ENCODE peak calls at places on chromosomes 11 and 22, in seven cellular contexts. One of them, this sample, is unnamed.

GRCh38 chr22:28328751-28329150 is 350.9 kb downstream of the TTC28 start:
- DNase-seq in GDM1: no peak
- DNase-seq in neural crest cell: no peak
- DNase-seq in EL: no peak
- DNase-seq in stimulated activated CD8-positive, alpha-beta memory T cell treated with anti-CD3 and anti-CD28 coated beads, Interleukin-4, amount 100 ng/mL, for 1 hour: no peak
- DNase-seq in fibroblast of the aortic adventitia: no peak
- DNase-seq in posterior cingulate gyrus: no peak
- DNase-seq in this sample: no peak

GRCh38 chr22:27677895-27678458 is 123.6 kb downstream of the MN1 start:
- DNase-seq in posterior cingulate gyrus: peak
- DNase-seq in fibroblast of the aortic adventitia: no peak
- DNase-seq in stimulated activated CD8-positive, alpha-beta memory T cell treated with anti-CD3 and anti-CD28 coated beads, Interleukin-4, amount 100 ng/mL, for 1 hour: no peak
- DNase-seq in EL: no peak
- DNase-seq in neural crest cell: no peak
- DNase-seq in GDM1: no peak
- DNase-seq in this sample: no peak

GRCh38 chr22:43849731-43850130 is 12.6 kb downstream of the SULT4A1 start:
- DNase-seq in GDM1: no peak
- DNase-seq in posterior cingulate gyrus: peak
- DNase-seq in fibroblast of the aortic adventitia: no peak
- DNase-seq in EL: no peak
- DNase-seq in stimulated activated CD8-positive, alpha-beta memory T cell treated with anti-CD3 and anti-CD28 coated beads, Interleukin-4, amount 100 ng/mL, for 1 hour: no peak
- DNase-seq in neural crest cell: no peak
- DNase-seq in this sample: no peak

GRCh38 chr11:44403587-44404322 is 93.8 kb upstream of the ALX4 start:
- DNase-seq in EL: no peak
- DNase-seq in posterior cingulate gyrus: no peak
- DNase-seq in stimulated activated CD8-positive, alpha-beta memory T cell treated with anti-CD3 and anti-CD28 coated beads, Interleukin-4, amount 100 ng/mL, for 1 hour: no peak
- DNase-seq in neural crest cell: no peak
- DNase-seq in fibroblast of the aortic adventitia: no peak
- DNase-seq in GDM1: no peak
- DNase-seq in this sample: no peak

GRCh38 chr22:30392661-30393321 is 4.0 kb upstream of the SEC14L2 start:
- DNase-seq in neural crest cell: no peak
- DNase-seq in EL: no peak
- DNase-seq in stimulated activated CD8-positive, alpha-beta memory T cell treated with anti-CD3 and anti-CD28 coated beads, Interleukin-4, amount 100 ng/mL, for 1 hour: no peak
- DNase-seq in GDM1: no peak
- DNase-seq in posterior cingulate gyrus: no peak
- DNase-seq in fibroblast of the aortic adventitia: no peak
- DNase-seq in this sample: no peak

GRCh38 chr11:119664063-119664572 is 64.9 kb downstream of the NECTIN1 start:
- DNase-seq in posterior cingulate gyrus: no peak
- DNase-seq in GDM1: no peak
- DNase-seq in EL: no peak
- DNase-seq in stimulated activated CD8-positive, alpha-beta memory T cell treated with anti-CD3 and anti-CD28 coated beads, Interleukin-4, amount 100 ng/mL, for 1 hour: no peak
- DNase-seq in fibroblast of the aortic adventitia: no peak
- DNase-seq in neural crest cell: no peak
- DNase-seq in this sample: no peak

GRCh38 chr22:27466229-27466628 is 335.3 kb downstream of the MN1 start:
- DNase-seq in posterior cingulate gyrus: no peak
- DNase-seq in EL: no peak
- DNase-seq in fibroblast of the aortic adventitia: peak
- DNase-seq in neural crest cell: no peak
- DNase-seq in stimulated activated CD8-positive, alpha-beta memory T cell treated with anti-CD3 and anti-CD28 coated beads, Interleukin-4, amount 100 ng/mL, for 1 hour: no peak
- DNase-seq in GDM1: no peak
- DNase-seq in this sample: no peak

GRCh38 chr11:10381730-10382129 is 73.3 kb upstream of the AMPD3 start:
- DNase-seq in fibroblast of the aortic adventitia: peak
- DNase-seq in posterior cingulate gyrus: no peak
- DNase-seq in stimulated activated CD8-positive, alpha-beta memory T cell treated with anti-CD3 and anti-CD28 coated beads, Interleukin-4, amount 100 ng/mL, for 1 hour: no peak
- DNase-seq in neural crest cell: no peak
- DNase-seq in EL: no peak
- DNase-seq in GDM1: no peak
- DNase-seq in this sample: no peak

GRCh38 chr11:28107331-28107725 is 628 bp downstream of the KIF18A start:
- DNase-seq in neural crest cell: no peak
- DNase-seq in stimulated activated CD8-positive, alpha-beta memory T cell treated with anti-CD3 and anti-CD28 coated beads, Interleukin-4, amount 100 ng/mL, for 1 hour: no peak
- DNase-seq in fibroblast of the aortic adventitia: no peak
- DNase-seq in GDM1: no peak
- DNase-seq in posterior cingulate gyrus: no peak
- DNase-seq in EL: no peak
- DNase-seq in this sample: peak

GRCh38 chr11:33942954-33943353 is 51.1 kb upstream of the LMO2 start:
- DNase-seq in stimulated activated CD8-positive, alpha-beta memory T cell treated with anti-CD3 and anti-CD28 coated beads, Interleukin-4, amount 100 ng/mL, for 1 hour: no peak
- DNase-seq in neural crest cell: no peak
- DNase-seq in EL: peak
- DNase-seq in fibroblast of the aortic adventitia: peak
- DNase-seq in GDM1: no peak
- DNase-seq in posterior cingulate gyrus: no peak
- DNase-seq in this sample: no peak

GRCh38 chr11:123407124-123407995 is 22.7 kb upstream of the GRAMD1B start:
- DNase-seq in neural crest cell: peak
- DNase-seq in stimulated activated CD8-positive, alpha-beta memory T cell treated with anti-CD3 and anti-CD28 coated beads, Interleukin-4, amount 100 ng/mL, for 1 hour: peak
- DNase-seq in GDM1: no peak
- DNase-seq in EL: peak
- DNase-seq in fibroblast of the aortic adventitia: peak
- DNase-seq in posterior cingulate gyrus: no peak
- DNase-seq in this sample: peak

GRCh38 chr11:86116996-86117705 is 48.3 kb upstream of the PICALM start:
- DNase-seq in neural crest cell: no peak
- DNase-seq in posterior cingulate gyrus: no peak
- DNase-seq in EL: peak
- DNase-seq in GDM1: no peak
- DNase-seq in fibroblast of the aortic adventitia: peak
- DNase-seq in stimulated activated CD8-positive, alpha-beta memory T cell treated with anti-CD3 and anti-CD28 coated beads, Interleukin-4, amount 100 ng/mL, for 1 hour: no peak
- DNase-seq in this sample: no peak

GRCh38 chr11:76251223-76251575 is 44.9 kb upstream of the WNT11 start:
- DNase-seq in posterior cingulate gyrus: peak
- DNase-seq in GDM1: no peak
- DNase-seq in neural crest cell: no peak
- DNase-seq in fibroblast of the aortic adventitia: no peak
- DNase-seq in stimulated activated CD8-positive, alpha-beta memory T cell treated with anti-CD3 and anti-CD28 coated beads, Interleukin-4, amount 100 ng/mL, for 1 hour: no peak
- DNase-seq in EL: no peak
- DNase-seq in this sample: no peak

GRCh38 chr11:118699508-118700220 is 20.2 kb upstream of the TREH start:
- DNase-seq in EL: no peak
- DNase-seq in posterior cingulate gyrus: no peak
- DNase-seq in neural crest cell: no peak
- DNase-seq in fibroblast of the aortic adventitia: no peak
- DNase-seq in stimulated activated CD8-positive, alpha-beta memory T cell treated with anti-CD3 and anti-CD28 coated beads, Interleukin-4, amount 100 ng/mL, for 1 hour: peak
- DNase-seq in GDM1: no peak
- DNase-seq in this sample: peak

GRCh38 chr11:68322031-68322388 is 9.6 kb downstream of the LRP5 start:
- DNase-seq in EL: no peak
- DNase-seq in stimulated activated CD8-positive, alpha-beta memory T cell treated with anti-CD3 and anti-CD28 coated beads, Interleukin-4, amount 100 ng/mL, for 1 hour: no peak
- DNase-seq in fibroblast of the aortic adventitia: no peak
- DNase-seq in posterior cingulate gyrus: no peak
- DNase-seq in GDM1: no peak
- DNase-seq in neural crest cell: no peak
- DNase-seq in this sample: no peak

GRCh38 chr22:27327981-27328721 is 473.4 kb downstream of the MN1 start:
- DNase-seq in fibroblast of the aortic adventitia: no peak
- DNase-seq in GDM1: no peak
- DNase-seq in neural crest cell: no peak
- DNase-seq in stimulated activated CD8-positive, alpha-beta memory T cell treated with anti-CD3 and anti-CD28 coated beads, Interleukin-4, amount 100 ng/mL, for 1 hour: no peak
- DNase-seq in EL: peak
- DNase-seq in posterior cingulate gyrus: no peak
- DNase-seq in this sample: no peak

GRCh38 chr11:8018742-8019631 is 31.9 kb downstream of the EIF3F start:
- DNase-seq in stimulated activated CD8-positive, alpha-beta memory T cell treated with anti-CD3 and anti-CD28 coated beads, Interleukin-4, amount 100 ng/mL, for 1 hour: peak
- DNase-seq in EL: peak
- DNase-seq in posterior cingulate gyrus: peak
- DNase-seq in neural crest cell: peak
- DNase-seq in fibroblast of the aortic adventitia: peak
- DNase-seq in GDM1: no peak
- DNase-seq in this sample: peak